ENCODE peak calls at places on chromosome 6, in five cellular contexts. One of them, this sample, is unnamed.

GRCh38 chr6:113381957-113382356 is 475.2 kb upstream of the MARCKS start:
- DNase-seq in ovary: no peak
- DNase-seq in GM23338: peak
- DNase-seq in breast epithelium: no peak
- DNase-seq in GM20000: peak
- DNase-seq in this sample: peak

GRCh38 chr6:145034664-145035063 is 700.7 kb downstream of the EPM2A start:
- DNase-seq in ovary: no peak
- DNase-seq in GM23338: no peak
- DNase-seq in breast epithelium: no peak
- DNase-seq in GM20000: no peak
- DNase-seq in this sample: no peak

GRCh38 chr6:4162345-4162744 is 27.0 kb upstream of the ECI2 start:
- DNase-seq in ovary: no peak
- DNase-seq in GM23338: no peak
- DNase-seq in breast epithelium: no peak
- DNase-seq in GM20000: no peak
- DNase-seq in this sample: no peak

GRCh38 chr6:87237804-87238203 is 82.4 kb downstream of the ZNF292 start:
- DNase-seq in ovary: no peak
- DNase-seq in GM23338: peak
- DNase-seq in breast epithelium: no peak
- DNase-seq in GM20000: peak
- DNase-seq in this sample: peak

GRCh38 chr6:30884521-30885480 is 482 bp downstream of the DDR1 start:
- DNase-seq in ovary: peak
- DNase-seq in GM23338: peak
- DNase-seq in breast epithelium: peak
- DNase-seq in GM20000: peak
- DNase-seq in this sample: peak

GRCh38 chr6:9708600-9708999 is 706.3 kb downstream of the TFAP2A start:
- DNase-seq in ovary: no peak
- DNase-seq in GM23338: no peak
- DNase-seq in breast epithelium: no peak
- DNase-seq in GM20000: no peak
- DNase-seq in this sample: no peak

GRCh38 chr6:150599199-150600002 is at the start of gene PLEKHG1:
- DNase-seq in ovary: peak
- DNase-seq in GM23338: peak
- DNase-seq in breast epithelium: peak
- DNase-seq in GM20000: peak
- DNase-seq in this sample: peak

GRCh38 chr6:22367331-22367730 is 70.5 kb upstream of the PRL start:
- DNase-seq in ovary: no peak
- DNase-seq in GM23338: no peak
- DNase-seq in breast epithelium: no peak
- DNase-seq in GM20000: no peak
- DNase-seq in this sample: no peak

GRCh38 chr6:25477006-25477590 is 174.9 kb upstream of the SCGN start:
- DNase-seq in ovary: no peak
- DNase-seq in GM23338: peak
- DNase-seq in breast epithelium: no peak
- DNase-seq in GM20000: no peak
- DNase-seq in this sample: no peak

GRCh38 chr6:68038815-68039408 is 596.2 kb upstream of the ADGRB3 start:
- DNase-seq in ovary: no peak
- DNase-seq in GM23338: peak
- DNase-seq in breast epithelium: no peak
- DNase-seq in GM20000: no peak
- DNase-seq in this sample: no peak

GRCh38 chr6:41698350-41698781 is 37.0 kb downstream of the TFEB start:
- DNase-seq in ovary: no peak
- DNase-seq in GM23338: no peak
- DNase-seq in breast epithelium: no peak
- DNase-seq in GM20000: no peak
- DNase-seq in this sample: peak

GRCh38 chr6:158011478-158011920 is 29.8 kb downstream of the SYNJ2 start:
- DNase-seq in ovary: no peak
- DNase-seq in GM23338: no peak
- DNase-seq in breast epithelium: no peak
- DNase-seq in GM20000: no peak
- DNase-seq in this sample: no peak

GRCh38 chr6:134174790-134175531 is 122.5 kb upstream of the SLC2A12 start:
- DNase-seq in ovary: peak
- DNase-seq in GM23338: peak
- DNase-seq in breast epithelium: peak
- DNase-seq in GM20000: peak
- DNase-seq in this sample: peak

GRCh38 chr6:408599-409102 is 17.1 kb downstream of the IRF4 start:
- DNase-seq in ovary: no peak
- DNase-seq in GM23338: peak
- DNase-seq in breast epithelium: no peak
- DNase-seq in GM20000: no peak
- DNase-seq in this sample: peak

GRCh38 chr6:108453601-108454157 is 107.0 kb upstream of the FOXO3 start:
- DNase-seq in ovary: no peak
- DNase-seq in GM23338: no peak
- DNase-seq in breast epithelium: no peak
- DNase-seq in GM20000: no peak
- DNase-seq in this sample: no peak
- TF ChIP-seq CTCF in ovary: no peak
- TF ChIP-seq CTCF in GM23338: peak
- TF ChIP-seq CTCF in breast epithelium: no peak
- TF ChIP-seq CTCF in GM20000: no peak
- TF ChIP-seq CTCF in this sample: peak

DNA sequence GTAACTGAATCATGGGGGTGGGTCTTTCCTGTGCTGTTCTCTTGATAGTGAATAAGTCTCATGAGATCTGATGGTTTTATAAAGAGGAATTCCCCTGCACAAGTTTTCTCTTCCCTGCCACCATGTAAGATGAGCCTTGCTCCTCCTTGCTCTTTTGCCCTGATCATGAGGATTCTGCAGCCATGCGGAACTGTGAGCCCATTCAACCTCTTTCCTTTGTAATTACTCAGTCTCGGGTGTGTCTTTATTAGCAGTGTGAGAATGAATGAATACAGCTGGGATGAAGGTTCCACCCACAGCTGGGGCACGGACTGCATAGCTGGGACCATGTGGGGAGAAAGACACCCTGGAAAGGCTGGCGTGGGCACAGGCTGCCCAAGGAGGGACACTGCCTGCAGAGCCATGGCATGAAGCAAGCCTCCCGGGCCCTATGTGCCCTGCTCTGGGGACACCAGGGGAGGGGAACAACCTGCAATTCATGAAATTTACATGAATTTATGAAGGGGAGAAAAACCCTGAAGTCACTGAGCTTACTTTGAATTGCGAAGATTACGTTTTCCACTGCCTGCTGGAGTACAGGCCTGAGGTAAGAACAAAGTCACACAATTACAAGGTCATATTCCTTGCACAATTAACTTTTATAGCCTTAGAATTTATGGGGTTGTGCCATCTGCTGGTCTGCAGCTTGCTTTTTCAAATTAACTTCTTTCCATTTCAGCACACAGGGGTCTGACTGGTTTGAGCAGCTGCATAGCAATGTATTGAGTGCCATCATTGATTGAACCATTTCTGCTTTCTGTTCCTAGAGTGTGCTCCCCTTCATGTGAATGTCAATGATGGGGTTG is 46.2 kb downstream of the SLC22A1 start:
- DNase-seq in ovary: no peak
- DNase-seq in GM23338: no peak
- DNase-seq in breast epithelium: no peak
- DNase-seq in GM20000: no peak
- DNase-seq in this sample: no peak
- TF ChIP-seq CTCF in ovary: no peak
- TF ChIP-seq CTCF in GM23338: no peak
- TF ChIP-seq CTCF in breast epithelium: no peak
- TF ChIP-seq CTCF in GM20000: no peak
- TF ChIP-seq CTCF in this sample: peak

DNA sequence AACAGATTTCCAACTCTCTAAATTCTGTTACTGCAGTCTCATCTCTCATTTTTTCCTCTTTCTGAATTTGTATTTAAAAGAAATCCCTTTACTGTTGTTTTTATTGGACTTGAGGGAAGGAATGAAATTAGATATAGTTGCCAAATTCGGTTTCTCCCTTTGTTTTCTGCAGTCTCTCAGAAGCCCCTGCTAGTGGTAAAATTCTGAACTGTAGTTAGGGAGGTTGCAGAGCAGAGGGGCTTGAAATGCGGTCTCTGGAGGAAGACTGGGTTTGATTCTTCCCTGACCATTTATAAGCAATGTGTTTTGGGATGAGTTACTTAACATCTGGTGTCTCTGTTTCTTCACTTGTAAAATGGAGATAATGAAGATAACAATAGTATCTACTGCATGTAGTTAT is 106.3 kb upstream of the TBX18 start:
- DNase-seq in ovary: no peak
- DNase-seq in GM23338: peak
- DNase-seq in breast epithelium: no peak
- DNase-seq in GM20000: no peak
- DNase-seq in this sample: no peak
- TF ChIP-seq CTCF in ovary: no peak
- TF ChIP-seq CTCF in GM23338: no peak
- TF ChIP-seq CTCF in breast epithelium: no peak
- TF ChIP-seq CTCF in GM20000: no peak
- TF ChIP-seq CTCF in this sample: no peak

GRCh38 chr6:170439366-170440351 is 113.4 kb downstream of the PSMB1 start:
- DNase-seq in ovary: no peak
- DNase-seq in GM23338: no peak
- DNase-seq in breast epithelium: no peak
- DNase-seq in GM20000: no peak
- DNase-seq in this sample: peak

GRCh38 chr6:170438402-170438753 is 114.7 kb downstream of the PSMB1 start:
- DNase-seq in ovary: peak
- DNase-seq in GM23338: peak
- DNase-seq in breast epithelium: no peak
- DNase-seq in GM20000: peak
- DNase-seq in this sample: peak

GRCh38 chr6:170438861-170439260 is 114.2 kb downstream of the PSMB1 start:
- DNase-seq in ovary: no peak
- DNase-seq in GM23338: no peak
- DNase-seq in breast epithelium: no peak
- DNase-seq in GM20000: no peak
- DNase-seq in this sample: no peak

GRCh38 chr6:170441316-170441715 is 111.8 kb downstream of the PSMB1 start:
- DNase-seq in ovary: no peak
- DNase-seq in GM23338: no peak
- DNase-seq in breast epithelium: no peak
- DNase-seq in GM20000: no peak
- DNase-seq in this sample: no peak

DNA sequence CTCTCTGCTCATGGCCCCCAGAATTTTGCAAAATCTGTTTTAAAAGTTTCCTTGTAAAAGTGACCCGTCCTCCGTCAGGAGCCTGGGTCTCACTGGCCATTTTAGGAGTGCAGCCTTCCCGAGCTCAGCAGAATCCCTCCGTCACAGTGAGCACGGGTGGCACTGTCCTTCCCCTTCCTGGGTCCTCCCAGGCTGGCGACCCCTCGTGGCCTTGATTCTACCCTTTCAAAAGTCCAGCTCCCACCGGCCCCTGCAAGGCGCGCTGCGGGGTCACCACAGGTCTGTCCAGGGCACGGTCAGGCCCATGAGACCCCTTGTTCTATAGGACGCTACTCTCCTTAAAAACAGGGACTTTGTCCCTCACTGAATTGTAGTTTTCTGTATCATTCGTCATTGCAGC is 112.7 kb downstream of the PSMB1 start:
- DNase-seq in ovary: no peak
- DNase-seq in GM23338: no peak
- DNase-seq in breast epithelium: no peak
- DNase-seq in GM20000: no peak
- DNase-seq in this sample: peak
- TF ChIP-seq CTCF in ovary: no peak
- TF ChIP-seq CTCF in GM23338: peak
- TF ChIP-seq CTCF in breast epithelium: no peak
- TF ChIP-seq CTCF in GM20000: no peak
- TF ChIP-seq CTCF in this sample: no peak

DNA sequence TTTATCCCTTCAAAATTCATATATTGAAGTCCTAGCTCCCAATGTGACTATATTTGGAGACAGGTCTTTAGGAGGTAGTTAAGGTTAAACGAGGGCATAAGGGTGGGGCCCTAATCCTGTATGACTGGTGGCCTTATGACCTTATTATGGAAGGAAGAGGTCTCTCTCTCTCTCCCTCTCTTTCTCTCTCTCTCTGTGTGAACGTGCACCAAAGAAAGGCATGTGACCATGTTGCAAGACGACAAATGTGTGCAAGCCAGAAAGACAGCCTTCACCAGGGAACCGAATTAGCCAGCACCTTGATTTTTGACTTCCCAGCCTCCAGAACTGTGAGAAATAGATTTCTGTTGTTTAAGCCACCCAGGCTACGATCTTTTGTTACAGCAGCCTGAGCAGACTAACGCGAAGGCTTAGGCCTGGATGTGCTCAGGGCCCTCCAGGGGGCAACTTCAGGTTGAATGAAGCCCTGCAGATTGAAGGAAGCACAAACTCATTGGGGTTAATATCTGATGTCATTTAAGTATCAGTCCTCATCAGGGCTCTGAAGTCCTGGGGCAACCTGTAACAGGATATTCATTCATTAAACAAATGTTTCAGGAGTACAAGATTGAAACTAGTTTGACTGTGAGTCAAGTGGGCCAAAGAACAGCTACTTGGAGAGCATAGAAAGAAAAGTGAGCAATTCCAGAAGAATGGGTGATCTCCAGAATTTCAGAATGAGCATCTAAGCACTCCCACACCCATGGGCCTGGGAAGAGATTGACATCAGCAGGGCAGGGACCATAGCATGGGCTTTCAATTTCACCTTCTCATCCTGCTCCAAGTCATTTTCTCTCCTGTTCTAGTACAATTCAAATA is 157.4 kb upstream of the TNFAIP3 start:
- DNase-seq in ovary: no peak
- DNase-seq in GM23338: no peak
- DNase-seq in breast epithelium: no peak
- DNase-seq in GM20000: no peak
- DNase-seq in this sample: no peak
- TF ChIP-seq CTCF in ovary: no peak
- TF ChIP-seq CTCF in GM23338: no peak
- TF ChIP-seq CTCF in breast epithelium: no peak
- TF ChIP-seq CTCF in GM20000: no peak
- TF ChIP-seq CTCF in this sample: no peak

GRCh38 chr6:35258336-35258735 is 1.2 kb upstream of the ZNF76 start:
- DNase-seq in ovary: no peak
- DNase-seq in GM23338: no peak
- DNase-seq in breast epithelium: no peak
- DNase-seq in GM20000: no peak
- DNase-seq in this sample: no peak

GRCh38 chr6:35260642-35261570 is 1.4 kb downstream of the ZNF76 start:
- DNase-seq in ovary: no peak
- DNase-seq in GM23338: no peak
- DNase-seq in breast epithelium: no peak
- DNase-seq in GM20000: no peak
- DNase-seq in this sample: no peak

GRCh38 chr6:35259194-35259945 is at the start of gene ZNF76:
- DNase-seq in ovary: peak
- DNase-seq in GM23338: peak
- DNase-seq in breast epithelium: peak
- DNase-seq in GM20000: peak
- DNase-seq in this sample: peak

GRCh38 chr6:35259946-35260626 is 551 bp downstream of the ZNF76 start:
- DNase-seq in ovary: peak
- DNase-seq in GM23338: peak
- DNase-seq in breast epithelium: peak
- DNase-seq in GM20000: peak
- DNase-seq in this sample: peak

GRCh38 chr6:35258858-35259193 is 709 bp upstream of the ZNF76 start:
- DNase-seq in ovary: no peak
- DNase-seq in GM23338: peak
- DNase-seq in breast epithelium: no peak
- DNase-seq in GM20000: no peak
- DNase-seq in this sample: peak
- TF ChIP-seq CTCF in ovary: peak
- TF ChIP-seq CTCF in GM23338: no peak
- TF ChIP-seq CTCF in breast epithelium: no peak
- TF ChIP-seq CTCF in GM20000: no peak
- TF ChIP-seq CTCF in this sample: peak

This sample was measured in SK-N-SH.